ENCODE peak calls at places on chromosomes 12 and 14, in four cellular contexts. One of them, this sample, is unnamed.

GRCh38 chr14:50020184-50020583 is 96.2 kb downstream of the VCPKMT start:
- DNase-seq in prostate gland: no peak
- DNase-seq in adrenal gland: no peak
- DNase-seq in IMR-90: no peak
- DNase-seq in this sample: no peak

GRCh38 chr14:62251237-62251636 is 489.0 kb downstream of the SNAPC1 start:
- DNase-seq in prostate gland: no peak
- DNase-seq in adrenal gland: no peak
- DNase-seq in IMR-90: no peak
- DNase-seq in this sample: no peak

GRCh38 chr12:121794532-121795028 is 1.1 kb upstream of the RHOF start:
- DNase-seq in prostate gland: no peak
- DNase-seq in adrenal gland: peak
- DNase-seq in IMR-90: no peak
- DNase-seq in this sample: no peak

GRCh38 chr12:47102845-47103666 is 23.3 kb upstream of the AMIGO2 start:
- DNase-seq in prostate gland: no peak
- DNase-seq in adrenal gland: peak
- DNase-seq in IMR-90: peak
- DNase-seq in this sample: no peak

GRCh38 chr12:40202095-40203059 is 22.4 kb upstream of the LRRK2 start:
- DNase-seq in prostate gland: no peak
- DNase-seq in adrenal gland: no peak
- DNase-seq in IMR-90: no peak
- DNase-seq in this sample: no peak

GRCh38 chr14:58620011-58620410 is 17.8 kb upstream of the DACT1 start:
- DNase-seq in prostate gland: no peak
- DNase-seq in adrenal gland: no peak
- DNase-seq in IMR-90: no peak
- DNase-seq in this sample: no peak

GRCh38 chr14:20684662-20685456 is 499 bp downstream of the RNASE4 start:
- DNase-seq in prostate gland: peak
- DNase-seq in adrenal gland: peak
- DNase-seq in IMR-90: peak
- DNase-seq in this sample: peak

GRCh38 chr12:42987216-42987631 is 397.7 kb upstream of the PRICKLE1 start:
- DNase-seq in prostate gland: no peak
- DNase-seq in adrenal gland: no peak
- DNase-seq in IMR-90: no peak
- DNase-seq in this sample: no peak

GRCh38 chr12:23029185-23029584 is 404.2 kb downstream of the ETNK1 start:
- DNase-seq in prostate gland: no peak
- DNase-seq in adrenal gland: no peak
- DNase-seq in IMR-90: no peak
- DNase-seq in this sample: no peak

GRCh38 chr12:45231515-45232145 is 15.7 kb downstream of the ANO6 start:
- DNase-seq in prostate gland: no peak
- DNase-seq in adrenal gland: no peak
- DNase-seq in IMR-90: peak
- DNase-seq in this sample: no peak

GRCh38 chr12:87756111-87756510 is 273.1 kb downstream of the C12orf50 start:
- DNase-seq in prostate gland: no peak
- DNase-seq in adrenal gland: no peak
- DNase-seq in IMR-90: peak
- DNase-seq in this sample: no peak

GRCh38 chr12:59317598-59317997 is 278.2 kb upstream of the SLC16A7 start:
- DNase-seq in prostate gland: no peak
- DNase-seq in adrenal gland: no peak
- DNase-seq in IMR-90: no peak
- DNase-seq in this sample: no peak

GRCh38 chr14:104689620-104690265 is 325 bp downstream of the INF2 start:
- DNase-seq in prostate gland: no peak
- DNase-seq in adrenal gland: no peak
- DNase-seq in IMR-90: no peak
- DNase-seq in this sample: no peak
- TF ChIP-seq POLR2A in prostate gland: peak
- TF ChIP-seq POLR2A in adrenal gland: peak
- TF ChIP-seq POLR2A in IMR-90: peak
- TF ChIP-seq POLR2A in this sample: no peak

GRCh38 chr14:31934767-31935266 is 142.3 kb upstream of the ARHGAP5 start:
- DNase-seq in prostate gland: no peak
- DNase-seq in adrenal gland: peak
- DNase-seq in IMR-90: peak
- DNase-seq in this sample: no peak
- TF ChIP-seq CTCF in prostate gland: no peak
- TF ChIP-seq CTCF in adrenal gland: peak
- TF ChIP-seq CTCF in IMR-90: peak
- TF ChIP-seq CTCF in this sample: no peak

GRCh38 chr14:103436533-103436932 is 51.3 kb downstream of the MARK3 start:
- DNase-seq in prostate gland: no peak
- DNase-seq in adrenal gland: no peak
- DNase-seq in IMR-90: peak
- DNase-seq in this sample: no peak
- H3K4me3 ChIP-seq in prostate gland: no peak
- H3K4me3 ChIP-seq in adrenal gland: no peak
- H3K4me3 ChIP-seq in IMR-90: no peak
- H3K4me3 ChIP-seq in this sample: no peak

GRCh38 chr14:67532998-67533753 is at the start of gene PLEKHH1:
- DNase-seq in prostate gland: peak
- DNase-seq in adrenal gland: peak
- DNase-seq in IMR-90: peak
- DNase-seq in this sample: peak
- TF ChIP-seq POLR2A in prostate gland: peak
- TF ChIP-seq POLR2A in adrenal gland: peak
- TF ChIP-seq POLR2A in IMR-90: no peak
- TF ChIP-seq POLR2A in this sample: no peak

GRCh38 chr12:108950991-108951739 is 69.7 kb downstream of the SVOP start:
- DNase-seq in prostate gland: peak
- DNase-seq in adrenal gland: peak
- DNase-seq in IMR-90: peak
- DNase-seq in this sample: peak
- TF ChIP-seq CTCF in prostate gland: peak
- TF ChIP-seq CTCF in adrenal gland: peak
- TF ChIP-seq CTCF in IMR-90: peak
- TF ChIP-seq CTCF in this sample: no peak

GRCh38 chr14:97218336-97218712 is 421.1 kb downstream of the VRK1 start:
- DNase-seq in prostate gland: no peak
- DNase-seq in adrenal gland: no peak
- DNase-seq in IMR-90: no peak
- DNase-seq in this sample: no peak
- H3K4me3 ChIP-seq in prostate gland: no peak
- H3K4me3 ChIP-seq in adrenal gland: peak
- H3K4me3 ChIP-seq in IMR-90: no peak
- H3K4me3 ChIP-seq in this sample: no peak

GRCh38 chr12:4538207-4539160 is at the start of gene RAD51AP1:
- DNase-seq in prostate gland: peak
- DNase-seq in adrenal gland: peak
- DNase-seq in IMR-90: peak
- DNase-seq in this sample: peak
- TF ChIP-seq POLR2A in prostate gland: no peak
- TF ChIP-seq POLR2A in adrenal gland: peak
- TF ChIP-seq POLR2A in IMR-90: no peak
- TF ChIP-seq POLR2A in this sample: no peak

GRCh38 chr12:85755760-85756159 is 80.4 kb downstream of the RASSF9 start:
- DNase-seq in prostate gland: no peak
- DNase-seq in adrenal gland: no peak
- DNase-seq in IMR-90: peak
- DNase-seq in this sample: no peak
- TF ChIP-seq CTCF in prostate gland: no peak
- TF ChIP-seq CTCF in adrenal gland: no peak
- TF ChIP-seq CTCF in IMR-90: no peak
- TF ChIP-seq CTCF in this sample: no peak

DNA sequence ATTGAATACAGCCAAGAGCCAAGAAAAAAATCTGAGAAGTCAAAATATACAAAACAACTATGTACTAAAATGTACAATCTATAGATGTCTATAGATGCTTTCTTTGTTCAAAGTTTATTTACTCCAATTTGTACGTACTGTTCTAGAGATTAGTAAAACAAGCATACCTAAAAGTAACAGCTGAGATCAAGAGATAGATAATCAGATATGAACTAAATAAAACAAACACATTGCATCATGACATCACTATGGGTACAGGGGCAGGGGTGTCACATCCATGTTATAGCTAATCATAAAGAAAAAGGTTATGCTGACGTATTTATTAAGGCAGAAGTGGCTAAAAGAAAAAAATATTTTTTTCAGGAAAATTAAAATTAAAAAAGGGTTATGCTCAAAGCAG is 72.0 kb upstream of the BBS10 start:
- DNase-seq in prostate gland: no peak
- DNase-seq in adrenal gland: no peak
- DNase-seq in IMR-90: no peak
- DNase-seq in this sample: no peak
- H3K4me3 ChIP-seq in prostate gland: no peak
- H3K4me3 ChIP-seq in adrenal gland: no peak
- H3K4me3 ChIP-seq in IMR-90: no peak
- H3K4me3 ChIP-seq in this sample: no peak